ENCODE peak calls at places on chromosome 11, in six cellular contexts. One of them, this sample, is unnamed.

GRCh38 chr11:112024178-112024777 is 930 bp upstream of the DLAT start:
- DNase-seq in DMS153: no peak
- DNase-seq in activated T-helper 1 cell treated with anti-CD3 and anti-CD28 coated beads, Interleukin-12 subunit alpha, Interleukin-12 subunit beta, Interleukin-2, Interleukin-4 antibody, amounts not matched to agents 30 ng/mL and 10 ng/mL and 1 ng/mL, durations not matched to agents 14 hours and 24 hours and 36 hours: no peak
- DNase-seq in EL: no peak
- DNase-seq in Calu3: no peak
- DNase-seq in NCI-H524 treated with DMSO at 0.1 percent for 48 hours: no peak
- DNase-seq in this sample: no peak

GRCh38 chr11:61602775-61603569 is 22.1 kb upstream of the SYT7 start:
- DNase-seq in DMS153: no peak
- DNase-seq in activated T-helper 1 cell treated with anti-CD3 and anti-CD28 coated beads, Interleukin-12 subunit alpha, Interleukin-12 subunit beta, Interleukin-2, Interleukin-4 antibody, amounts not matched to agents 30 ng/mL and 10 ng/mL and 1 ng/mL, durations not matched to agents 14 hours and 24 hours and 36 hours: no peak
- DNase-seq in EL: peak; percentile 96
- DNase-seq in Calu3: peak; percentile 41
- DNase-seq in NCI-H524 treated with DMSO at 0.1 percent for 48 hours: peak; percentile 88
- DNase-seq in this sample: peak; percentile 98

GRCh38 chr11:63920126-63920869 is 3.3 kb upstream of the RCOR2 start:
- DNase-seq in DMS153: no peak
- DNase-seq in activated T-helper 1 cell treated with anti-CD3 and anti-CD28 coated beads, Interleukin-12 subunit alpha, Interleukin-12 subunit beta, Interleukin-2, Interleukin-4 antibody, amounts not matched to agents 30 ng/mL and 10 ng/mL and 1 ng/mL, durations not matched to agents 14 hours and 24 hours and 36 hours: no peak
- DNase-seq in EL: no peak
- DNase-seq in Calu3: no peak
- DNase-seq in NCI-H524 treated with DMSO at 0.1 percent for 48 hours: no peak
- DNase-seq in this sample: peak; percentile 92

GRCh38 chr11:2795491-2795991 is 90.0 kb downstream of the CDKN1C start:
- DNase-seq in DMS153: no peak
- DNase-seq in activated T-helper 1 cell treated with anti-CD3 and anti-CD28 coated beads, Interleukin-12 subunit alpha, Interleukin-12 subunit beta, Interleukin-2, Interleukin-4 antibody, amounts not matched to agents 30 ng/mL and 10 ng/mL and 1 ng/mL, durations not matched to agents 14 hours and 24 hours and 36 hours: no peak
- DNase-seq in EL: no peak
- DNase-seq in Calu3: no peak
- DNase-seq in NCI-H524 treated with DMSO at 0.1 percent for 48 hours: no peak
- DNase-seq in this sample: peak; percentile 64

GRCh38 chr11:98455500-98456186 is 565.1 kb upstream of the CNTN5 start:
- DNase-seq in DMS153: no peak
- DNase-seq in activated T-helper 1 cell treated with anti-CD3 and anti-CD28 coated beads, Interleukin-12 subunit alpha, Interleukin-12 subunit beta, Interleukin-2, Interleukin-4 antibody, amounts not matched to agents 30 ng/mL and 10 ng/mL and 1 ng/mL, durations not matched to agents 14 hours and 24 hours and 36 hours: no peak
- DNase-seq in EL: no peak
- DNase-seq in Calu3: no peak
- DNase-seq in NCI-H524 treated with DMSO at 0.1 percent for 48 hours: no peak
- DNase-seq in this sample: no peak

GRCh38 chr11:6862961-6863360 is at the start of gene OR10A2:
- DNase-seq in DMS153: no peak
- DNase-seq in activated T-helper 1 cell treated with anti-CD3 and anti-CD28 coated beads, Interleukin-12 subunit alpha, Interleukin-12 subunit beta, Interleukin-2, Interleukin-4 antibody, amounts not matched to agents 30 ng/mL and 10 ng/mL and 1 ng/mL, durations not matched to agents 14 hours and 24 hours and 36 hours: no peak
- DNase-seq in EL: no peak
- DNase-seq in Calu3: no peak
- DNase-seq in NCI-H524 treated with DMSO at 0.1 percent for 48 hours: no peak
- DNase-seq in this sample: no peak

GRCh38 chr11:83249972-83250593 is 36.1 kb downstream of the CCDC90B start:
- DNase-seq in DMS153: peak; percentile 10
- DNase-seq in activated T-helper 1 cell treated with anti-CD3 and anti-CD28 coated beads, Interleukin-12 subunit alpha, Interleukin-12 subunit beta, Interleukin-2, Interleukin-4 antibody, amounts not matched to agents 30 ng/mL and 10 ng/mL and 1 ng/mL, durations not matched to agents 14 hours and 24 hours and 36 hours: no peak
- DNase-seq in EL: peak; percentile 48
- DNase-seq in Calu3: no peak
- DNase-seq in NCI-H524 treated with DMSO at 0.1 percent for 48 hours: no peak
- DNase-seq in this sample: peak; percentile 32

GRCh38 chr11:36002196-36002595 is 58.3 kb downstream of the LDLRAD3 start:
- DNase-seq in DMS153: no peak
- DNase-seq in activated T-helper 1 cell treated with anti-CD3 and anti-CD28 coated beads, Interleukin-12 subunit alpha, Interleukin-12 subunit beta, Interleukin-2, Interleukin-4 antibody, amounts not matched to agents 30 ng/mL and 10 ng/mL and 1 ng/mL, durations not matched to agents 14 hours and 24 hours and 36 hours: no peak
- DNase-seq in EL: no peak
- DNase-seq in Calu3: no peak
- DNase-seq in NCI-H524 treated with DMSO at 0.1 percent for 48 hours: no peak
- DNase-seq in this sample: no peak

GRCh38 chr11:10930224-10930960 is 72.5 kb upstream of the ZBED5 start:
- DNase-seq in DMS153: no peak
- DNase-seq in activated T-helper 1 cell treated with anti-CD3 and anti-CD28 coated beads, Interleukin-12 subunit alpha, Interleukin-12 subunit beta, Interleukin-2, Interleukin-4 antibody, amounts not matched to agents 30 ng/mL and 10 ng/mL and 1 ng/mL, durations not matched to agents 14 hours and 24 hours and 36 hours: no peak
- DNase-seq in EL: no peak
- DNase-seq in Calu3: no peak
- DNase-seq in NCI-H524 treated with DMSO at 0.1 percent for 48 hours: no peak
- DNase-seq in this sample: peak; percentile 83

This sample was measured in osteoblast.